ENCODE peak calls at places on chromosomes 11 and 22, in nine cellular contexts. T, I, H, K, C, O, S, G and M are unnamed samples.

GRCh38 chr11:11463397-11463796 is 110.3 kb upstream of the CSNK2A3 start:
- DNase-seq in I (no peak), K (peak), O (no peak), H (no peak), S (no peak), C (no peak), G (no peak), T (no peak), M (no peak)

GRCh38 chr11:61545341-61545740 is 35.5 kb downstream of the SYT7 start:
- DNase-seq in T (no peak), G (no peak), O (no peak), H (no peak), C (no peak), I (no peak), K (no peak), S (no peak), M (no peak)

GRCh38 chr11:37755526-37755925 is 1157.5 kb upstream of the RAG2 start:
- DNase-seq in I (no peak), S (no peak), H (no peak), O (no peak), T (no peak), G (no peak), C (no peak), K (no peak), M (no peak)

GRCh38 chr22:35970601-35971417 is 57.8 kb downstream of the RBFOX2 start:
- DNase-seq in K (no peak), G (no peak), S (no peak), C (no peak), H (no peak), I (no peak), O (no peak), T (no peak), M (no peak)

GRCh38 chr22:22720724-22721261 is 76.4 kb downstream of the GGTLC2 start:
- DNase-seq in G (peak), S (peak), K (no peak), H (no peak), C (no peak), I (no peak), O (no peak), T (no peak), M (no peak)

GRCh38 chr11:12524865-12525264 is 147.5 kb downstream of the PARVA start:
- DNase-seq in O (no peak), T (no peak), H (no peak), K (no peak), G (no peak), I (no peak), S (no peak), C (no peak), M (no peak)

GRCh38 chr22:34604312-34604711 is 461.6 kb upstream of the ISX start:
- DNase-seq in O (no peak), T (no peak), H (no peak), C (no peak), G (no peak), S (no peak), I (no peak), K (no peak), M (no peak)

GRCh38 chr11:47394050-47394321 is 14.4 kb upstream of the SLC39A13 start:
- DNase-seq in O (no peak), I (no peak), K (no peak), C (no peak), S (no peak), T (no peak), H (no peak), G (no peak), M (no peak)

GRCh38 chr22:29369460-29369859 is 18.9 kb downstream of the AP1B1 start:
- DNase-seq in T (no peak), C (no peak), O (no peak), H (no peak), K (peak), I (no peak), G (no peak), S (no peak), M (no peak)

GRCh38 chr11:26149585-26149984 is 182.3 kb upstream of the ANO3 start:
- DNase-seq in T (no peak), K (no peak), S (no peak), O (no peak), C (no peak), I (no peak), H (no peak), G (no peak), M (no peak)

GRCh38 chr11:2737226-2737590 is 37.4 kb upstream of the KCNQ1OT1 start:
- DNase-seq in S (no peak), T (no peak), G (no peak), C (no peak), I (no peak), O (no peak), K (peak), H (no peak), M (no peak)

GRCh38 chr11:102473543-102473942 is 21.0 kb upstream of the TMEM123 start:
- DNase-seq in G (no peak), O (peak), S (no peak), C (no peak), K (no peak), H (no peak), T (no peak), I (no peak), M (no peak)

GRCh38 chr11:11535611-11536010 is 86.2 kb downstream of the GALNT18 start:
- DNase-seq in I (no peak), C (no peak), H (no peak), O (no peak), G (no peak), S (no peak), K (no peak), T (no peak), M (no peak)

GRCh38 chr11:91310085-91310484 is 914.5 kb upstream of the FAT3 start:
- DNase-seq in O (no peak), C (no peak), K (no peak), S (no peak), G (no peak), H (no peak), I (no peak), T (no peak), M (no peak)